ENCODE peak calls at places on chromosomes 11 and 22, in ten cellular contexts. K is heart left ventricle, S is right lobe of liver, T is uterus, N is endothelial cell of umbilical vein, E is breast epithelium, J is body of pancreas, B is adrenal gland, W is sigmoid colon, H is stomach. F is an unnamed sample.

GRCh38 chr11:13339196-13340153 is 61.9 kb downstream of the BMAL1 start:
- DNase-seq in T (no peak), S (peak), J (no peak), E (peak), N (peak), K (no peak), W (no peak), B (peak), H (no peak), F (no peak)

GRCh38 chr11:66002648-66003225 is 434 bp downstream of the BANF1 start:
- DNase-seq in K (no peak), J (peak), S (peak), N (no peak), E (peak), T (peak), W (peak), B (peak), H (peak), F (peak)

GRCh38 chr11:11789735-11790369 is 51.9 kb upstream of the USP47 start:
- DNase-seq in E (no peak), B (peak), J (no peak), H (no peak), T (no peak), W (no peak), N (peak), S (no peak), K (no peak), F (no peak)

GRCh38 chr22:39690901-39691620 is 120.5 kb downstream of the CACNA1I start:
- DNase-seq in N (no peak), J (no peak), E (no peak), T (no peak), W (no peak), H (no peak), S (no peak), B (peak), K (no peak), F (no peak)

GRCh38 chr22:35842954-35843353 is 125.3 kb downstream of the APOL5 start:
- DNase-seq in H (no peak), T (no peak), N (peak), K (no peak), E (no peak), B (peak), S (no peak), W (no peak), J (peak), F (no peak)

GRCh38 chr22:20117656-20118571 is 888 bp upstream of the TRMT2A start:
- DNase-seq in S (no peak), T (no peak), K (no peak), E (no peak), J (no peak), H (no peak), W (no peak), N (peak), B (peak), F (no peak)

GRCh38 chr22:39097098-39098020 is at the start of gene APOBEC3H:
- DNase-seq in K (peak), E (peak), H (no peak), B (peak), S (no peak), J (peak), W (peak), T (peak), N (no peak), F (no peak)

GRCh38 chr11:60360621-60361020 is 17.7 kb upstream of the MS4A7 start:
- DNase-seq in E (no peak), B (no peak), W (no peak), K (no peak), T (no peak), S (no peak), J (no peak), N (no peak), H (no peak), F (no peak)

GRCh38 chr11:19648321-19648720 is 64.3 kb upstream of the NAV2 start:
- DNase-seq in J (no peak), W (no peak), B (no peak), N (no peak), H (no peak), K (no peak), E (no peak), T (no peak), S (no peak), F (no peak)

GRCh38 chr11:58625086-58625485 is 2.6 kb downstream of the CNTF start:
- DNase-seq in T (no peak), J (no peak), H (no peak), E (no peak), S (no peak), N (no peak), B (no peak), K (no peak), W (no peak), F (no peak)

GRCh38 chr11:62124186-62125113 is 639 bp downstream of the INCENP start:
- DNase-seq in K (no peak), B (peak), T (no peak), J (no peak), W (peak), E (peak), H (no peak), S (peak), N (peak), F (no peak)
- TF ChIP-seq POLR2A in K (no peak), B (no peak), T (no peak), J (no peak), W (no peak), E (no peak), H (no peak), S (no peak), N (no peak), F (no peak)

DNA sequence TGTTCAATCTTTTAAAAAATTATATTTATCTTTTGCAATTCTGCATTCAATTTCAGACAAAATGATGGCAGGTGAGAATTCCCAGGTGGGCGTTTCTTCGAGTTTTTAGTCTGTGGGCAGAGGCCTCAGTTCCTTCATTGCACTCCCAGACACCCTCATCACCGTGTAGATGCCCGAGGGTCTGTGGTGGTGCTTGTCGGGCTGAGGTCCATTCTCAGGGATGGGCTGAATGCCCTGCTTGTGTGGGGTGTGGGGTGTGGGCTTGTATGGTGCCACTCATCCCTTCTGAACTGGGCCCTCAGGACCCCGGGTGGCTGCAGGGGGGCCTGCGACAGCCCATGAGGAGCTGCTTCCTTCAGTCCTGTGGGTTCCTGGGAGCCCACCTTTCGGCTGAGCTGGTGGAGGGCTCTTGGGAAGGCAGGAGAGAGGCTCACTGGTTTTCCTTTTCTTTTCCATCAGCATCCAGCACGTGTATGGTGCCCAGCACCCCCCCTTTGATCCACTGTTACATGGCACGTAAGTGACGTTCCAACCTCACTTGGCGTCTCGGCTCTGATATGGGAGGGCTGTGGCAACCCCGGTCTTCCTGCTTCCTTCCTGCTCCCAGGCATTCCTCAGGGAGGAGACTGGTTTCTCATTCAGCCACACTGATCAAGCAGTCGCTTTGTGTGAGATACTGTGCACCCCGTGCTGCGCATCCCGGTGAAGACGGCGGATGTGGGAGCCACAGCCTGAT is 29.8 kb downstream of the TBC1D22A start:
- DNase-seq in T (no peak), W (peak), J (no peak), E (no peak), H (no peak), N (peak), B (peak), S (no peak), K (no peak), F (no peak)
- H3K27ac ChIP-seq in T (peak), W (no peak), J (peak), E (peak), H (peak), N (peak), B (no peak), S (no peak), K (no peak), F (no peak)

GRCh38 chr11:2892215-2893020 is 6.8 kb upstream of the CDKN1C start:
- DNase-seq in W (peak), B (peak), S (peak), H (peak), J (no peak), E (no peak), N (peak), T (peak), K (peak), F (no peak)
- TF ChIP-seq POLR2A in W (no peak), B (no peak), S (no peak), H (no peak), J (no peak), E (no peak), N (peak), T (no peak), K (no peak), F (no peak)

GRCh38 chr11:79237676-79238075 is 203.2 kb downstream of the TENM4 start:
- DNase-seq in E (no peak), N (peak), K (no peak), J (no peak), S (no peak), H (no peak), T (peak), W (no peak), B (no peak), F (no peak)
- H3K27ac ChIP-seq in E (no peak), N (no peak), K (peak), J (peak), S (no peak), H (peak), T (peak), W (peak), B (no peak), F (no peak)

DNA sequence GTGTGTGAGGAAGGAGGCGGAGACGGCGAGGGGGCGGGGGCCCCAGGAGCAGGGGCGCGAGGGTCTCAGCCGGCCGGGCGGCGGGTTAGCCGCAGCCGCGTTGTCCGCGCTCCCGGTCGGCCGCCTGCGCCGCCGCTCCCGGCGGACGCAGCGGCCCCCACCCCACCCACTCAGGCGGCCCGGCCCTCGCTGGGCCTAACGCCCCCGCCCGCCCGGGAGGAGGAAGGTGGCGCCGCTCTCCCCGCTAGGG is at the start of gene FCHSD2:
- DNase-seq in E (no peak), B (no peak), H (no peak), S (peak), K (no peak), W (no peak), J (no peak), T (no peak), N (no peak), F (no peak)
- TF ChIP-seq POLR2A in E (no peak), B (no peak), H (no peak), S (peak), K (no peak), W (no peak), J (no peak), T (peak), N (peak), F (peak)

GRCh38 chr11:90133560-90134145 is 810 bp upstream of the NAALAD2 start:
- DNase-seq in B (no peak), E (no peak), T (no peak), K (no peak), S (no peak), H (no peak), N (no peak), J (no peak), W (no peak), F (no peak)

GRCh38 chr11:90135016-90135415 is 553 bp downstream of the NAALAD2 start:
- DNase-seq in W (no peak), B (no peak), H (no peak), S (no peak), N (no peak), T (no peak), E (no peak), K (no peak), J (no peak), F (no peak)

DNA sequence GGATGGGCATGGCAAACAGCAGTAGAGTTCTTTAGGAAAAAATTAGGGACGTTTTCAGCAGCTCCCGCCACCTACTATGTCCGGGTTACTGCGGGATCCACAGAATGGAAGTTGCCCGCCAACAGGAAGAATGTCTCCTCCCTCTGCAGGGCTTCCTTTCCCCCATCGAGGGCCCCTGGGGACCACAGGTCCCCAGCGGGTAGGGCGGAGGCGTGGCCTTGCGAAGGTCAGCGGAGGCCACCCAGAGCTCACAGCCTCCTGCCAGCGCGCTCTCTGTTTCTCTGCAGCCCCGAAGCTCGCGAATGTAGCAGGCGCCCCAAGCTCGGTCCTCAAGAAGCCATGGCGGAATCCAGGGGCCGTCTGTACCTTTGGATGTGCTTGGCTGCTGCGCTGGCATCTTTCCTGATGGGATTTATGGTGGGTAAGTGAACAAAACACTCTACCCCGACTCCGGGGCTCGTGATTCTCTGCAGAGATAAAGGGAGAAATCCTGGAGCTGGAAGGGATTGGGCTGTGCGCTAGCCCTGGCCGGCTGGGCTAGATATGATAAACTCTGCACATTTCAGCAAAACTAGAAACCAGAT is at the start of gene NAALAD2:
- DNase-seq in W (peak), N (peak), J (peak), H (no peak), E (no peak), S (peak), B (peak), T (peak), K (peak), F (peak)
- H3K27ac ChIP-seq in W (peak), N (no peak), J (no peak), H (no peak), E (no peak), S (no peak), B (no peak), T (peak), K (peak), F (no peak)

F was measured in gastrocnemius medialis.